ENCODE peak calls at places on chromosome 16, in six cellular contexts. D, Y, T, U, Q and A are unnamed samples.

GRCh38 chr16:70478912-70479341 is 24.5 kb downstream of the FCSK start:
- DNase-seq in Y (peak; percentile 20), Q (no peak), D (no peak), T (no peak), U (no peak), A (no peak)

GRCh38 chr16:4679854-4680636 is 13.3 kb upstream of the NUDT16L1 start:
- DNase-seq in Q (peak; percentile 75), Y (peak; percentile 98), T (no peak), D (peak; percentile 78), U (no peak), A (peak; percentile 84)

GRCh38 chr16:83954577-83955016 is 1.6 kb downstream of the OSGIN1 start:
- DNase-seq in Q (peak; percentile 70), Y (peak; percentile 35), U (no peak), D (peak; percentile 37), T (no peak), A (peak; percentile 62)

GRCh38 chr16:66315210-66315825 is 51.2 kb upstream of the CDH5 start:
- DNase-seq in U (peak; percentile 55), Y (peak; percentile 79), Q (peak; percentile 75), T (peak; percentile 21), D (peak; percentile 14), A (peak; percentile 76)

GRCh38 chr16:74730049-74730683 is 29.5 kb upstream of the MLKL start:
- DNase-seq in Q (peak; percentile 88), U (no peak), D (no peak), T (no peak), Y (peak; percentile 53), A (peak; percentile 91)

GRCh38 chr16:85416267-85417109 is 196.6 kb upstream of the GSE1 start:
- DNase-seq in D (peak; percentile 40), T (peak; percentile 51), Y (peak; percentile 42), U (peak; percentile 88), Q (peak; percentile 84), A (peak; percentile 59)

GRCh38 chr16:84461029-84461415 is 43.4 kb downstream of the MEAK7 start:
- DNase-seq in Y (no peak), T (no peak), D (no peak), U (no peak), Q (no peak), A (no peak)

GRCh38 chr16:83530293-83530692 is 277.5 kb upstream of the HSBP1 start:
- DNase-seq in Q (no peak), Y (no peak), D (no peak), T (no peak), U (no peak), A (no peak)

GRCh38 chr16:68236804-68237242 is 896 bp upstream of the ESRP2 start:
- DNase-seq in Y (no peak), U (no peak), Q (peak; percentile 58), D (no peak), T (no peak), A (no peak)

GRCh38 chr16:88341551-88342290 is 41.0 kb upstream of the ZNF469 start:
- DNase-seq in Q (no peak), D (no peak), T (no peak), Y (no peak), U (no peak), A (no peak)

GRCh38 chr16:79559532-79559931 is 41.0 kb downstream of the MAF start:
- DNase-seq in T (no peak), U (no peak), Y (no peak), Q (no peak), D (no peak), A (no peak)

GRCh38 chr16:81181013-81181720 is 57.3 kb upstream of the BCO1 start:
- DNase-seq in Y (peak; percentile 98), U (no peak), T (no peak), Q (peak; percentile 85), D (no peak), A (peak; percentile 89)

GRCh38 chr16:106623-107324 is 28.7 kb downstream of the MPG start:
- DNase-seq in Y (peak; percentile 73), U (peak; percentile 63), T (no peak), Q (peak; percentile 76), D (no peak), A (peak; percentile 63)